ENCODE peak calls at places on chromosomes 12 and 14, in four cellular contexts. K, O, L and T are unnamed samples.

GRCh38 chr12:53053223-53054111 is 3.6 kb downstream of the TNS2 start:
- DNase-seq in O (no peak), L (peak; percentile 46), K (no peak), T (no peak)

GRCh38 chr12:103441437-103442186 is 54.2 kb downstream of the C12orf42 start:
- DNase-seq in K (no peak), O (no peak), L (no peak), T (no peak)

GRCh38 chr12:78928200-78929074 is 63.9 kb downstream of the SYT1 start:
- DNase-seq in K (no peak), L (peak; percentile 14), O (peak; percentile 14), T (no peak)

GRCh38 chr14:37594916-37595808 is at the start of the genes FOXA1 and TTC6:
- DNase-seq in K (no peak), L (peak; percentile 59), O (peak; percentile 53), T (no peak)

GRCh38 chr14:100330396-100330931 is 7.3 kb downstream of the SLC25A47 start:
- DNase-seq in L (no peak), O (no peak), K (no peak), T (no peak)

GRCh38 chr14:76933515-76933914 is 95.0 kb downstream of the IRF2BPL start:
- DNase-seq in K (no peak), L (no peak), O (no peak), T (no peak)

GRCh38 chr14:101714394-101714793 is 47.1 kb upstream of the PPP2R5C start:
- DNase-seq in O (no peak), L (no peak), K (no peak), T (no peak)

GRCh38 chr12:53334822-53335221 is 1.3 kb downstream of the SP7 start:
- DNase-seq in K (no peak), O (no peak), L (no peak), T (no peak)

GRCh38 chr12:125431516-125431915 is 366.3 kb downstream of the AACS start:
- DNase-seq in K (no peak), L (no peak), O (no peak), T (no peak)

GRCh38 chr14:77131871-77132486 is 9.6 kb downstream of the ZDHHC22 start:
- DNase-seq in O (no peak), L (no peak), K (no peak), T (no peak)

GRCh38 chr12:93570552-93571359 is 1.7 kb upstream of the SOCS2 start:
- DNase-seq in O (peak; percentile 88), K (peak; percentile 91), L (peak; percentile 99), T (peak; percentile 60)

GRCh38 chr12:22684526-22685118 is 59.7 kb downstream of the ETNK1 start:
- DNase-seq in O (no peak), K (no peak), L (peak; percentile 58), T (no peak)

GRCh38 chr14:68564826-68565760 is 227.8 kb downstream of the ZFP36L1 start:
- DNase-seq in L (peak; percentile 41), O (no peak), K (no peak), T (no peak)

GRCh38 chr12:100668939-100669536 is 95.6 kb downstream of the GAS2L3 start:
- DNase-seq in L (peak; percentile 77), K (peak; percentile 80), O (peak; percentile 79), T (peak; percentile 38)

GRCh38 chr12:75816892-75817291 is 214.7 kb downstream of the PHLDA1 start:
- DNase-seq in K (no peak), O (peak; percentile 19), L (peak; percentile 92), T (peak; percentile 57)

GRCh38 chr14:104688755-104689619 is at the start of gene INF2:
- DNase-seq in L (peak; percentile 82), K (no peak), O (peak; percentile 84), T (no peak)
- TF ChIP-seq CTCF in L (no peak), K (peak; percentile 14), O (peak; percentile 26), T (no peak)

GRCh38 chr12:7091660-7092228 is 501 bp downstream of the C1R start:
- DNase-seq in O (no peak), K (no peak), L (peak; percentile 22), T (no peak)
- H3K4me3 ChIP-seq in O (peak overlapping the region; percentile 37), K (peak overlapping the region; percentile 59), L (peak overlapping the region; percentile 98), T (peak overlapping the region; percentile 45)

DNA sequence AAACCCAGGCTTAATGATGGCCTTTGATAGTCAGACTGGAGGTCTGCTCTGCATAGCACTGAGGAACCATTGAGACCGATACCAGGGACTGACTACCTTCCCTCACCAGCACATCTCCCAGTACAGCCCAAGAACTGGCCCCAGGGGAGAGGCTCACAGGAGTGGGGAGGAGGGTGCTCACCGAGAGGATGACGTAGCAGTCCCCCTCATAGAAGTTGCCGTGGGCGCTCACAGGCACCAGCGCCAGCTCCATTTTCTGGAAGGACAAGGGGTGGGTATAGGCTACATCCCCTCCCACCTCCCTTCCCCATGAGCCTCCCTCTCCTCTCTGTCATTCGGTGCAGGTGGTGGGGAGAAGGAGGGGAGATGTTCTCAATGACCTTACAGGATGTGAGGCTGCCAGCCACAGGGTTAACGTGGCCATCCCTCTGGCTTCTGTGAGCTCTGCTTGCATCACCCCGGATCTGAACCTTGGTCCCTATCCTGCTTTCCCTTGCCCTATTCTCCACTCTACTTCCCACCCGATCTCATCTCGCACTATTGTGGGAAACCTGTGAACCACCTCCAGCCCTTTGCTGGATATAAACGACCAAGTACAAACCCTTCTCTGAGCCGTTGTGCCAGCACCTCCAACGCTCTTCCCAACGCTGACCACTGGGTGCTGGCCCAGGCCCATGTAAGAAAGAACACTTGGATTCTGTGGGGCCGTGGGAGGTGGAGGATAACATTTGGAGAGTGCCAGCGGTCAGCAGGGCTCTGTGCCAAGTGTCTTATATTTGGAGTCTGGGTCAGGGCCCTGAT is 4.4 kb downstream of the AVIL start:
- DNase-seq in O (no peak), L (peak; percentile 43), K (no peak), T (no peak)
- TF ChIP-seq CTCF in O (no peak), L (no peak), K (no peak), T (no peak)

GRCh38 chr14:103023881-103024473 is 33.4 kb downstream of the CDC42BPB start:
- DNase-seq in O (no peak), L (peak; percentile 58), K (no peak), T (no peak)
- H3K4me3 ChIP-seq in O (no peak overlapping the region), L (no peak overlapping the region), K (no peak overlapping the region), T (no peak overlapping the region)

GRCh38 chr14:65170318-65170717 is 68.0 kb upstream of the MAX start:
- DNase-seq in L (no peak), O (no peak), K (no peak), T (no peak)

GRCh38 chr14:65169351-65169750 is 67.0 kb upstream of the MAX start:
- DNase-seq in K (no peak), L (peak; percentile 88), O (no peak), T (peak; percentile 26)

GRCh38 chr14:65168840-65169239 is 66.5 kb upstream of the MAX start:
- DNase-seq in K (no peak), L (peak; percentile 83), O (no peak), T (no peak)

GRCh38 chr14:65173973-65174693 is 71.8 kb upstream of the MAX start:
- DNase-seq in O (no peak), K (no peak), L (no peak), T (no peak)

GRCh38 chr14:65170768-65171251 is 68.5 kb upstream of the MAX start:
- DNase-seq in L (peak; percentile 68), K (peak; percentile 54), O (peak; percentile 43), T (peak; percentile 31)
- TF ChIP-seq CTCF in L (peak; percentile 53), K (peak; percentile 61), O (peak; percentile 43), T (peak; percentile 41)